ENCODE peak calls at places on chromosome 5, in four cellular contexts. S is uterus, I is mesenchymal stem cell, T is cardiac fibroblast. N is an unnamed sample.

GRCh38 chr5:36741138-36741537 is 134.7 kb downstream of the SLC1A3 start:
- DNase-seq in S (no peak), I (no peak), T (peak), N (no peak)

GRCh38 chr5:132776077-132776931 is 735 bp downstream of the SEPTIN8 start:
- DNase-seq in S (peak), I (peak), T (peak), N (no peak)

GRCh38 chr5:31768784-31769183 is 129.9 kb downstream of the PDZD2 start:
- DNase-seq in S (no peak), I (no peak), T (no peak), N (no peak)

GRCh38 chr5:79070002-79070567 is 518 bp downstream of the BHMT2 start:
- DNase-seq in S (peak), I (no peak), T (peak), N (no peak)

GRCh38 chr5:128895122-128895521 is 70.2 kb upstream of the SLC27A6 start:
- DNase-seq in S (no peak), I (no peak), T (no peak), N (no peak)

GRCh38 chr5:126044111-126044668 is 379.0 kb upstream of the GRAMD2B start:
- DNase-seq in S (peak), I (peak), T (peak), N (peak)

GRCh38 chr5:87102841-87103240 is 164.8 kb upstream of the RASA1 start:
- DNase-seq in S (no peak), I (no peak), T (no peak), N (no peak)

GRCh38 chr5:80406980-80407734 is 707 bp upstream of the ZFYVE16 start:
- DNase-seq in S (peak), I (peak), T (peak), N (no peak)

GRCh38 chr5:63573402-63573801 is 388.8 kb downstream of the HTR1A start:
- DNase-seq in S (no peak), I (no peak), T (no peak), N (no peak)

GRCh38 chr5:146205499-146206202 is 2.2 kb downstream of the RBM27 start:
- DNase-seq in S (no peak), I (no peak), T (no peak), N (no peak)
- H3K4me3 ChIP-seq in S (no peak), I (no peak), T (no peak), N (no peak)

DNA sequence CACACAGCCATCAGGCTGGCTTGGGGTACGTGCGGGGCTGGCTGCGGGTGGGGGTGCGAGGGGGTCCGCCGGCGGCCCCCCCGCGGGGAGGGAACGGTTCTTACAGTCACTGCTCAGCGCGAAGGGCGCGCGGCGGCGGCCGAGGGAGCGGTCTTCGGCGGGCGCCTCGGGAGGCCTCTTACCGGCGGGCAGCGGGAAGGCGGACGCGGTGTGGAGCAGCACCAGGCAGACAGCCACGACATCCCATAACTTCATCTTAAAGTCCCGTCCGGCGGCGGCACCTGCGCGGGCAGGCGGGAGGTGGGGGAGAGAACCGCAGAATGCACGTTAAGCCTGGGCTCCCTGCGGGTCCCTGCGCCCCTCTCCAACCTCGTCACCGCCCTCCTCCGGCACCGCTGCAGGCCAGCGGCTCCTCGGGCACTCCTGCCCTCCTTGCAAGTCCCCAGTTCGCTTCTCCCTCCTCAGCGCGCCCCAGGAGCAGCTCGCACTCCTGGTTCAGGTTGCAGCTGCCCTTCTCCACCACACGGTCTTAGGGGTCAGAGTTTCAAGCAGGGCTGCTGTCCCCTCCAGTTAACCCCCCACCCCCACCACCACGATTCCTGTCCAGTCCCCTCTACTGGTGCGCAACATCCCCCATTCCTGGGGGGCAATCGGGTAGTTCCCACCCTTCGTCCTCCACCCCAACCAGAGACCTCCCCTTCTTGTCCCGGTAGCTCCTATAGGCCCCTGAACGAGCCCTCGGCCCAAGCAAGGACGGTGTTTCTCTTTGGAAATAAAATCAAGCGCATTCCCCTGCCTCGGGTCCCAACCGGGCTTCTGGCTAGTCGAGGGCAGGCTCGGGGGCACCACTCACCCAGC is 5.1 kb downstream of the GDNF start:
- DNase-seq in S (no peak), I (no peak), T (no peak), N (no peak)
- H3K4me3 ChIP-seq in S (no peak), I (peak), T (peak), N (peak)

GRCh38 chr5:34742112-34742511 is 86.0 kb downstream of the RAI14 start:
- DNase-seq in S (no peak), I (no peak), T (no peak), N (no peak)

GRCh38 chr5:34738381-34738780 is 82.3 kb downstream of the RAI14 start:
- DNase-seq in S (no peak), I (no peak), T (peak), N (no peak)

GRCh38 chr5:34740306-34740891 is 84.3 kb downstream of the RAI14 start:
- DNase-seq in S (peak), I (no peak), T (peak), N (no peak)

GRCh38 chr5:34748431-34748830 is 90.5 kb upstream of the TTC23L start:
- DNase-seq in S (no peak), I (no peak), T (no peak), N (no peak)

DNA sequence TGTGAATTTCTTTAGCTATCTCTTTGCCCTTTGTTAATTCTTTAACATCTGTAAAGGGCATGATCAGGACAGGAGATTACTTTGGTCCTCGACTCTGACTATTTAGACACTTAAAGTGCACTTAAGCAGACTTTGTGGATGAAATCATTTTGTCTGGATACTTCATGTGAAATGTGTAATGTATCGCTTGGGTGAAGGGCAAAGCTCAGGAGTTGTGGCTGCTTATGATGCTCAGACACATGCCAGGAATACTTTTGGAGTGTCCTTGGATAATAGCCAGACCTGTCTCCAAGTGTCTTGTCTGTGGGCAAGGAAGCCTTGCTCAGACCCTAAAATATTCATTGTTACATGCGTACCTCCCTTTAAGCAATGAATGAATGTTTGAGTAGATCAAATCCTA is 87.8 kb downstream of the RAI14 start:
- DNase-seq in S (no peak), I (peak), T (peak), N (peak)
- H3K4me3 ChIP-seq in S (no peak), I (no peak), T (no peak), N (no peak)

DNA sequence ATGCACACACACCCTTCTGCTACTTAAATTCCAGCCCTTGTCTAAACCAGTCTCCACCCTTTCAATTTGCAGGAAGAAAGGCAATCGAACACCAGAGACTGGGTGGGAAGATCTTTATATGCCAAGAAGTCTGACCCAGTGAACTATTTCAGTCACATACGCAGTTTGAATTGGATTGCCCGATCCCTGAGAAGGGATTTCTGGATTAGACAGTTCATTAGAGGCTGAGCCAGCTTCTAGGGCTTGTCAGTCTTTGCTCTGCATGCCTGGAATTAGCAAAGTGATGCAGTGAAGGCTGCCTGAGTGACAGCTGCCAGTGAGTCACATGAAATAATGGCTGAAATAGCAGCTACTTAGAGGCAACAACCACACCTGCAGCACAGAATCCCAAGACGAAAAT is 159.9 kb downstream of the PPP2R2B start:
- DNase-seq in S (no peak), I (no peak), T (peak), N (no peak)
- H3K4me3 ChIP-seq in S (no peak), I (no peak), T (no peak), N (no peak)

GRCh38 chr5:141354900-141355469 is at the start of gene PCDHGA4:
- DNase-seq in S (no peak), I (no peak), T (peak), N (no peak)
- H3K4me3 ChIP-seq in S (no peak), I (no peak), T (peak), N (peak)

DNA sequence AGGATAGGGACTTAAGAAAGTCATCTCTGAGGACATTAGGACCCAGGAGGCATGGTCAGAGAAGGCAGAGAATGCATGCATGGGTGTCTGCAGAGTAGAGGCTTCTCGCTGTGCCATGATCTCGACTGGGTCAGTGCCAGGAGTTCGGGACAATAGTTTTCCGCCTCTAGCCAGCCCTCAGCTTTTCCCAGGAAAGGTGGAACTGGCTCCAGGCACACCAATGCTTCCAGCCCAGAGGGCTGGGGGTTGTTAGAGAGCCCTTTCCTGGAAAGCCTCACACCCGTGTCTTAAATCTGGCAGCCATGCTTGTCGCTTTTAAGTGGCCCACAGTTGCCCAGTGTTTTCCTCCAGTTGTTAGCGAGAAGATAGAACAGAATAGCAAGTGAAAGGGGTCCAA is 1111.3 kb downstream of the TAF11L14 start:
- DNase-seq in S (no peak), I (no peak), T (no peak), N (no peak)
- H3K4me3 ChIP-seq in S (peak), I (no peak), T (no peak), N (no peak)

DNA sequence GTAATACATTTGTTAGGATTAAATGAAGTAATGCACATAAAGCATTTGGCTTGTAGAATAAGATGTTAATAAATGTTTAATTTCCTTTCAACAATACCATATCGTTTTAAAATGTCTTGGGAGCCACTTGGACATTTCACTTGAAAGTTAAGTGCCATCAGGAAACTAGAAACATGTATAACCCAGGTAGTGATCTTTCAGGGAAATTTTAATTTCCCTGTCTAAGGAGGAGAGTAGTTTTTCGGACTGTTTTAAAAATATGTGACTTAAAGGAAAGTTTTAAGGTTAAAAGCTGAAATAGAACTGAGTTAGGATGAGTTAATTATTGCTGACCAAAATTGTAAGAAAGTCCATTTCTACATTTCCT is 18.0 kb downstream of the CDC42SE2 start:
- DNase-seq in S (no peak), I (no peak), T (no peak), N (no peak)
- H3K4me3 ChIP-seq in S (no peak), I (no peak), T (no peak), N (no peak)

GRCh38 chr5:180316586-180316985 is 24.7 kb upstream of the MAPK9 start:
- DNase-seq in S (no peak), I (no peak), T (no peak), N (no peak)

GRCh38 chr5:180318456-180319089 is 26.7 kb upstream of the MAPK9 start:
- DNase-seq in S (no peak), I (no peak), T (no peak), N (no peak)

GRCh38 chr5:180313677-180314076 is 21.8 kb upstream of the MAPK9 start:
- DNase-seq in S (no peak), I (no peak), T (no peak), N (no peak)

GRCh38 chr5:180315762-180316212 is 23.9 kb upstream of the MAPK9 start:
- DNase-seq in S (peak), I (peak), T (peak), N (no peak)

DNA sequence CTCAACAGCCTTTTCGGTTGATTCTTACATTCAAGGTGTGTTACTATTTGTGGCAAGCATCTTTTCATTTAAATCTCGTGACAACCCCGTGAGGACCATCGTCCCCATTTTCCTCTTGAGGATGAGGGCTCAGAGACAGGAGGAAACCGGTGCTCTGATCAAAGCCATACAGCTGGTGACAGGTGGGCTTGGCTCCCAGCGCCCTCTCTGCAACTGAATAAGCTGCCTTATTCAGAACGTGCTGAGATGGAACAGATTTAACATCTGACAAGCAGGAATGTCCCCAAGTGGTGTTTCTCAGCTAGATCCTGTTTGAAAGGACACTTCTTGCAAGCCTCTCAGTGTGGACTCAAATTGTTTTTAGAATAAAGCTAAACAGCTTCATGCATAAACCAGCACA is 22.2 kb upstream of the MAPK9 start:
- DNase-seq in S (no peak), I (no peak), T (no peak), N (no peak)
- H3K4me3 ChIP-seq in S (peak), I (no peak), T (no peak), N (peak)